ENCODE peak calls at places on chromosome 22, in four cellular contexts. H, J, C and Z are unnamed samples.

GRCh38 chr22:40436460-40437431 is 66.4 kb downstream of the SGSM3 start:
- DNase-seq in H (peak), J (peak), C (peak), Z (no peak)

GRCh38 chr22:39013923-39014722 is at the start of gene APOBEC3C:
- DNase-seq in H (peak), J (peak), C (peak), Z (peak)

GRCh38 chr22:38927033-38927789 is 30.2 kb upstream of the APOBEC3A start:
- DNase-seq in H (no peak), J (peak), C (peak), Z (peak)

GRCh38 chr22:48705159-48705916 is 1122.3 kb downstream of the BRD1 start:
- DNase-seq in H (no peak), J (peak), C (no peak), Z (no peak)

GRCh38 chr22:45769569-45770210 is 98.1 kb downstream of the ATXN10 start:
- DNase-seq in H (peak), J (no peak), C (no peak), Z (no peak)

GRCh38 chr22:32024791-32025190 is 18.3 kb upstream of the SLC5A1 start:
- DNase-seq in H (no peak), J (no peak), C (peak), Z (no peak)

GRCh38 chr22:37967147-37967546 is 13.6 kb downstream of the POLR2F start:
- DNase-seq in H (no peak), J (no peak), C (no peak), Z (no peak)

GRCh38 chr22:44289429-44290171 is 23.2 kb downstream of the SHISAL1 start:
- DNase-seq in H (peak), J (peak), C (peak), Z (no peak)

GRCh38 chr22:20118572-20119020 is 1.6 kb upstream of the TRMT2A start:
- DNase-seq in H (no peak), J (no peak), C (no peak), Z (no peak)
- H3K4me3 ChIP-seq in H (peak), J (peak), C (peak), Z (peak)

DNA sequence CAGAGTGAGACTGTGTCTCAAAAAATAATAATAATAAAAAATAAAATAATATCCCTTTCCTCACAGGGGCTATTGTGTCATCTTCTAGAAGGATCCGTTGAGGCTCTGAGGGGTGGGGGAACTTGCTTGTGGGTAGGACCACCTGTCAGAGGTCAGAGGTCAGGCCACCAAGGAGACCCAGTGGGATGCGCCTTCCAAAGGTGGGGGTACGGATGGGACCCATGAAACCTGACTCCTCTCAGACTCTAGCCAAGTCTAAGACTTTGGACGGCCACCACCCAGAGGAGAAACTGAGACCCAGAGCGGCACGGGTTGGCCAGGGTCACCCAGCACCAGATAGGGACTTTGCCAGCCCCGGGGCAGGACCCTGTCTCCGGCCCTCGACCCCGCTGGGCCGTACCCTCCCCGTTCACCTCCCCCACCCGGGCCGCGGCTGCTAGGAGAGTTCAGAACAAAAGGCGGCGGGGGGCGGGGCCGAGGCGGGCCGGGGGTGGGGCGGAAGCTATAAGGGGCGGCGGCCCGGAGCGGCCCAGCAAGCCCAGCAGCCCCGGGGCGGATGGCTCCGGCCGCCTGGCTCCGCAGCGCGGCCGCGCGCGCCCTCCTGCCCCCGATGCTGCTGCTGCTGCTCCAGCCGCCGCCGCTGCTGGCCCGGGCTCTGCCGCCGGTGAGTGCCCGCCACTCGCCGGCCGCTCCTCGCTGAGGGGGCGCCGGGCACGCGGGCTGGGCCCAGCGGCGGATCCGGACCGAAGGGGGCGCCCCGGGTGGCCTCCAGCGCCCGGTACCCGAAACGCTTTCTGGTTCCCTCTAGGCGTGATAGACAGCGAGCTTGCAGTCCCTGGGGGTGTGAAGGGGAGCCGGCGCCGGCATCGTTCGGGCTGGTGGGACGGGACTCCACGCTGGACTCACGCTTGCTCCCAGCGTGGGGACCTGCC is at the start of gene MMP11:
- DNase-seq in H (no peak), J (peak), C (no peak), Z (peak)
- H3K4me3 ChIP-seq in H (peak), J (peak), C (peak), Z (peak)

GRCh38 chr22:22099833-22100812 is 117.5 kb upstream of the TOP3B start:
- DNase-seq in H (no peak), J (peak), C (peak), Z (no peak)
- H3K4me3 ChIP-seq in H (no peak), J (no peak), C (no peak), Z (no peak)

DNA sequence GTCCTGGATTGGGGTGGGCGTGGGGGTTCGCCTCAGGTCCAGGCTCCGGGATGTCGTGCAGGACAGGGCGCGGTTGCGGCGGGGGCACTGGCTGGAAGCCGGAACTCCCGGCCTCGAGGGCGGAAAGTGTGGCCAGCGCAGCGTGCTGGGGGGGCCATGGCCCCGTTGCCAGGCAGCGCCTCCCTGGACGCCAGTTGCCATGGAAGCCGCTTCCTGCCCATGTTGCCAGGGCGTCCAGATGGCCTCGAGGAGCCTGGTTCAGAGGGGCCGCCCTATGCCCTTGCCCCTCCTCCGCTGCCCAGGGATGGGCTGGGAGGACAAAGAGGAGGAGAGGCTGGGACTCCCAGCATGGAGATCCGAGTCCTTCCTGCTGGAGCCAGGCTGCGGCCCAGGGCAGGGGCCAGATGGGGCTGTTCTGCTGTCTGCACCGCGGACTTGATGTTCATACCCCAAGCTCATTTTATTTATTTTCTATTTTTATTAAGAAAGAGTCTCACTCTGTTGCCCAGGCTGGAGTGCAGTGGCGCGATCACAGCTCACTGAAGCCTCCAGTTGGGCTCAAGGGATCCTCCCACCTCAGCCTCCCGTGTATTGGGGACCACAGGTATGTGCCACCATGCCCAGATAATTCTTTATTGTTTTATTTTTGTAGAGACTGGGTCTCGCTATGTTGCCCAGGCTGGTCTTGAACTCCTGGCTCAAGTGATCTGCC is 4.6 kb upstream of the CCDC188 start:
- DNase-seq in H (no peak), J (no peak), C (peak), Z (no peak)
- H3K4me3 ChIP-seq in H (peak), J (no peak), C (peak), Z (no peak)

DNA sequence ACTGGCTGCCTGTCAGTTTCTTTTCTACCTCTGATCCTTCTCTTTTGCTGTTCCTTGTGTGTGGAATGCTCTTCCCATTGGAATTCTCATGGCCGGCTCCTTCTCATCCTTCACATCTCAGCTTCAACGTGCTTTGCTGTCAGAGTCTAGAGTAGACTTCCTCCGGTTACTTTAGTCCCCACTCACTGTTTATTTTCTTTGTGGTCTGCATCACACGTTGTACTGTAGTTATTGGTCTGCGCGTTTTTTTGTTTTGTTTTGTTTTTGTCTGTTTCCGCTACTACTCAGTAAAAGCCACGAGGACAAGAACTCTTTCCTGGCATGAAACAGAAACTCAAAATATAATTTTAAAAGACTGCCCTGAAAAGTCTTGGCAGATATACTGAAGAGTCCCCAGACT is 121.3 kb upstream of the SEZ6L start:
- DNase-seq in H (no peak), J (no peak), C (no peak), Z (no peak)
- H3K4me3 ChIP-seq in H (no peak), J (no peak), C (no peak), Z (no peak)

DNA sequence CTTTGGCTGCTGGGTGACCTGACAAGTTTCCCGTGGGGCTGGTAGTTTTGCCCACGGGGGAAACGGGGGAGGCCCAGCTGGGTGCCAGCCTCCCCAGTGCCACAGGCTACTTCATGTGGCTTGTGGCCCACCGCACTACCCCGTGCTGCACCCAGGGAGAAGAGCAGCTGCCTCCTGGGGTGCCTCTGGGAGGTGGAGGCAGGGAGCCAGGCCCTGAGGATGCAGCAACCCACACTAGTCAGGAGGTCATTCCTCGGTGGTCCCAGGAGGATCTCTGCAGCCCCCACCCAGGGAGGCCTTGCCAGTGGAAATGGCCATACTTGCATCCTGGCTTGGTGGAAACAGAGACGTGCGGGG is 3.5 kb downstream of the PIM3 start:
- DNase-seq in H (no peak), J (peak), C (no peak), Z (no peak)
- H3K4me3 ChIP-seq in H (no peak), J (no peak), C (no peak), Z (no peak)